ENCODE peak calls at places on chromosomes 13 and 19, in six cellular contexts. K, B, D, N, G and Y are unnamed samples. For H3K4me1, the result is how much of the 10 kb centered on the place peaks cover.

GRCh38 chr19:47186337-47187022 is 44.5 kb downstream of the BBC3 start:
- DNase-seq in D (no peak), B (no peak), K (peak), G (no peak), N (peak), Y (peak)

GRCh38 chr19:47093841-47094240 is 19.7 kb downstream of the ZC3H4 start:
- DNase-seq in B (no peak), K (no peak), G (no peak), D (no peak), N (peak), Y (peak)

GRCh38 chr13:44739539-44739938 is 163.4 kb upstream of the TSC22D1 start:
- DNase-seq in G (no peak), K (no peak), B (peak), N (no peak), D (no peak), Y (no peak)

GRCh38 chr19:35977446-35978222 is 17.4 kb upstream of the SDHAF1 start:
- DNase-seq in G (no peak), K (no peak), B (no peak), D (peak), N (no peak), Y (no peak)

GRCh38 chr19:55384576-55385235 is 614 bp upstream of the TMEM238 start:
- DNase-seq in K (no peak), D (no peak), B (no peak), G (no peak), N (peak), Y (no peak)

GRCh38 chr19:32041681-32042292 is 303.6 kb upstream of the ZNF507 start:
- DNase-seq in N (peak), K (no peak), B (peak), D (peak), G (peak), Y (peak)

GRCh38 chr19:24159707-24160106 is 72.7 kb downstream of the ZNF254 start:
- DNase-seq in N (peak), K (no peak), D (no peak), G (no peak), B (peak), Y (no peak)

GRCh38 chr19:13115936-13116281 is 631 bp downstream of the TRMT1 start:
- DNase-seq in N (no peak), B (no peak), K (no peak), D (no peak), G (no peak), Y (no peak)

GRCh38 chr19:46374526-46375475 is 27.9 kb downstream of the PPP5C start:
- DNase-seq in K (no peak), N (no peak), D (no peak), G (no peak), B (no peak), Y (no peak)

GRCh38 chr13:114148521-114148855 is 16.1 kb upstream of the RASA3 start:
- DNase-seq in G (peak), N (no peak), B (no peak), K (peak), D (no peak), Y (no peak)

GRCh38 chr13:80742027-80742426 is 401.1 kb upstream of the SPRY2 start:
- DNase-seq in N (no peak), D (no peak), G (no peak), K (no peak), B (no peak), Y (peak)

GRCh38 chr13:20359335-20359734 is 127.2 kb upstream of the GJB6 start:
- DNase-seq in B (peak), G (no peak), N (no peak), K (peak), D (no peak), Y (peak)

GRCh38 chr13:74325106-74325505 is 190.9 kb upstream of the KLF12 start:
- DNase-seq in D (peak), G (no peak), B (peak), N (peak), K (peak), Y (peak)

GRCh38 chr19:10975374-10976036 is 14.7 kb downstream of the SMARCA4 start:
- DNase-seq in D (no peak), N (peak), K (peak), G (peak), B (peak), Y (no peak)

GRCh38 chr13:82917984-82918383 is 964.3 kb downstream of the SLITRK1 start:
- DNase-seq in D (no peak), N (no peak), B (no peak), G (no peak), K (no peak), Y (no peak)

GRCh38 chr13:108561152-108561551 is 68.3 kb upstream of the MYO16 start:
- DNase-seq in D (no peak), K (no peak), N (no peak), G (no peak), B (no peak), Y (no peak)

GRCh38 chr13:51590966-51591627 is 6.8 kb downstream of the WDFY2 start:
- DNase-seq in N (peak), G (no peak), B (peak), D (no peak), K (peak), Y (peak)

GRCh38 chr13:97194473-97194872 is 27.7 kb upstream of the MBNL2 start:
- DNase-seq in D (no peak), K (no peak), G (no peak), B (peak), N (no peak), Y (peak)

GRCh38 chr13:97559981-97560380 is 126.0 kb downstream of the RAP2A start:
- DNase-seq in G (no peak), D (no peak), K (no peak), N (peak), B (no peak), Y (no peak)

GRCh38 chr19:19606021-19606420 is 12.5 kb downstream of the PBX4 start:
- DNase-seq in N (peak), D (no peak), K (peak), G (peak), B (peak), Y (no peak)

GRCh38 chr19:7294571-7295212 is 478 bp upstream of the INSR start:
- DNase-seq in N (peak), B (peak), G (peak), D (peak), K (no peak), Y (peak)

GRCh38 chr13:80251403-80251802 is 89.5 kb downstream of the SPRY2 start:
- DNase-seq in B (peak), G (no peak), D (peak), K (no peak), N (peak), Y (peak)

GRCh38 chr13:100954430-100955361 is 280.1 kb upstream of the TMTC4 start:
- DNase-seq in K (no peak), N (no peak), G (no peak), B (peak), D (no peak), Y (no peak)

GRCh38 chr19:14475251-14476073 is at the start of gene PTGER1:
- DNase-seq in B (peak), G (peak), K (peak), N (no peak), D (peak), Y (peak)

GRCh38 chr13:29472317-29472961 is 123.0 kb downstream of the SLC7A1 start:
- DNase-seq in G (peak), B (peak), N (peak), K (no peak), D (peak), Y (peak)

GRCh38 chr19:40285353-40286234 is 449 bp upstream of the AKT2 start:
- DNase-seq in D (peak), K (peak), G (peak), B (peak), N (peak), Y (peak)
- TF ChIP-seq CTCF in D (no peak), K (no peak), G (no peak), B (no peak), N (no peak), Y (no peak)

GRCh38 chr19:1213391-1214286 is 8.1 kb downstream of the STK11 start:
- DNase-seq in D (peak), G (peak), N (peak), K (peak), B (peak), Y (no peak)
- H3K4me1 ChIP-seq in D (under half), G (under half), N (under half), K (half or more), B (under half), Y (under half)

GRCh38 chr13:78689011-78689410 is 30.1 kb upstream of the OBI1 start:
- DNase-seq in G (no peak), K (no peak), D (no peak), B (no peak), N (no peak), Y (peak)
- TF ChIP-seq CTCF in G (no peak), K (no peak), D (peak), B (no peak), N (no peak), Y (peak)

GRCh38 chr13:107276936-107277335 is 709.0 kb upstream of the ARGLU1 start:
- DNase-seq in D (no peak), G (no peak), B (peak), N (no peak), K (no peak), Y (no peak)
- H3K4me1 ChIP-seq in D (under half), G (under half), B (under half), N (under half), K (under half), Y (under half)

DNA sequence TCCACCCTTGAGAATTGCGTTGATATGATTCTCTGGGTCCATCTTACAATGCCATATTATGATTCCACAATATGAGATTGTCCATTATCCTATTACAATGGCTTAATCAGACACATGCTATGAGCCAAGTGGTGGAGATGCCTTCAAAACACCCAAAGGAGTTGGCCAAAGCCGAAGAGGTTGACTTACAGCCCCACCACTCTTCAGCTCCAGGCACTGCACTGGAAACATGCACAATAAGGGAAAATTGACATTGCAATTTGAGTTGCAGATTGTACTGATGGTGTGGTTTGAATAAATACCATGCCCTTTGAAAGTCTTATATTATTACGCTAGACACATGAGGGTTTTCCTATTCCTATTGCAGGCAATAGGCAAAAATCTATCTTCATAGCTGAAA is 75.4 kb upstream of the TNFSF11 start:
- DNase-seq in B (no peak), N (no peak), D (no peak), G (no peak), K (no peak), Y (no peak)
- TF ChIP-seq CTCF in B (no peak), N (no peak), D (no peak), G (no peak), K (no peak), Y (peak)

GRCh38 chr19:890831-891230 is 2.2 kb downstream of the MED16 start:
- DNase-seq in N (no peak), K (no peak), D (no peak), B (no peak), G (no peak), Y (no peak)
- H3K4me1 ChIP-seq in N (under half), K (under half), D (under half), B (under half), G (under half), Y (under half)

DNA sequence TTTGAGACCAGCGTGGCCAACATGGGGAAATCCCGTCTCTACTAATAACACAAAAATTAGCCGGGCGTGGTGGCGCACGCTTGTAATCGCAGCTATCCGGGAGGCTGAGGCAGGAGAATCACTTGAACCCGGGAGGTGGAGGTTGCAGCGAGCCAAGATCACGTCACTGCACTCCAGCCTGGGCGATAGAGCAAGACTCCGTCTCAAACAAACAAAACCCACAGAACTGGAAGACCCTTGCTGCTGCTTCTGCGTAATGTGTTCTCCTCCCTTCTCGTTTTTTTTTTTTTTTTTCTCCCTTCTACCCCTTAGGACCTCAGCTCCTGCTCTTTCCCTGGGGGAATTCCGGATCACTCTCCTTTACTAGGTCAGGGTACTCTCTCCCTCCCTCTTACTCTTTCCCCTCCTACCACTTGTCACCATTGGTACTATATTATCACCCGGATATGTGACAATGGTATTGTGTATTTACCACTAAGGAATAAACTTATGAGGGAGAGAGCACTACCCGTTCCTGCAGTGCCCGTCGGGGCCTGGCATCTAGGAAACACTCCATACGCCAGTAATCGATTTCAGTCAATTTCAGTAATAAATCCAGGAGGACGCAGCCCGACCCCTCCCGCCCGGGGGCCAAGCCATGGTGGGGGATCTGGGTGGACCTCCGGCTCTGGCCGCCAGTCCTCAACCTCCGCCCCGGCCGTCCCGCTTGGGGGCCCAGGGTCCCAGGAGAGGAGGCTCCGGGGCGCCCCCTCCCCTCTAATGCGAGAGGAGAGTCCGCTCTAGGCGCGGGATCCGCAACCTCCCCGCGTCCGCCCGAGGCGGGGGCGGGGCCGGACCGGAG is 423 bp upstream of the GARRE1 start:
- DNase-seq in D (no peak), B (peak), N (peak), K (no peak), G (peak), Y (peak)
- TF ChIP-seq CTCF in D (no peak), B (no peak), N (no peak), K (no peak), G (no peak), Y (no peak)

GRCh38 chr19:4720037-4720700 is 3.5 kb downstream of the DPP9 start:
- DNase-seq in D (no peak), B (no peak), G (no peak), K (peak), N (no peak), Y (no peak)
- H3K4me1 ChIP-seq in D (under half), B (under half), G (under half), K (under half), N (under half), Y (under half)

DNA sequence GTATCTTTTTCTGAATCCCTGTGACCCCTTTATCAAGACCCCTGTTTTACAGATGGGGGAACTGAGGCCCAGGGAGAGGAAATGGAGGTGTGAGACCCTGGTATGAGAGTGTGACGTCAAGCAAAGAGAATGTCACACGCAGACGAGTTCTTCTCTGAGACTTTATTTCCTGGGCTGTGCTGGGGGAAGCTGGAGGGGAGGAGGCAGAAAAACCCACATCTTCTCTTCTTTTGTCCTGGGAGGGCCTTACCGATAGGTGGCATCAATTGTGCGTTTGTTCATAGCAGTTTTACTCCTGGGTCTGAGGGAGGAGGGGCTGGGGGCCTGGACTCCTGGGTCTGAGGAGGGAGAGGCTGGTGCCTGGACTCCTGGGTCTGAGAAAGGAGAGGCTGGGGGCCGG is 4.9 kb upstream of the KLK15 start:
- DNase-seq in K (peak), B (no peak), G (no peak), D (no peak), N (peak), Y (no peak)
- TF ChIP-seq CTCF in K (no peak), B (peak), G (no peak), D (peak), N (no peak), Y (peak)

GRCh38 chr13:110409581-110409992 is 102.5 kb downstream of the COL4A2 start:
- DNase-seq in N (no peak), K (peak), D (no peak), G (peak), B (peak), Y (no peak)

GRCh38 chr13:110407021-110407420 is 99.9 kb downstream of the COL4A2 start:
- DNase-seq in B (no peak), G (no peak), K (no peak), D (no peak), N (no peak), Y (no peak)

GRCh38 chr13:110408286-110408685 is 101.2 kb downstream of the COL4A2 start:
- DNase-seq in K (no peak), B (no peak), N (no peak), D (no peak), G (no peak), Y (no peak)

GRCh38 chr13:110405597-110406450 is 98.7 kb downstream of the COL4A2 start:
- DNase-seq in G (no peak), N (peak), B (peak), D (no peak), K (peak), Y (no peak)

DNA sequence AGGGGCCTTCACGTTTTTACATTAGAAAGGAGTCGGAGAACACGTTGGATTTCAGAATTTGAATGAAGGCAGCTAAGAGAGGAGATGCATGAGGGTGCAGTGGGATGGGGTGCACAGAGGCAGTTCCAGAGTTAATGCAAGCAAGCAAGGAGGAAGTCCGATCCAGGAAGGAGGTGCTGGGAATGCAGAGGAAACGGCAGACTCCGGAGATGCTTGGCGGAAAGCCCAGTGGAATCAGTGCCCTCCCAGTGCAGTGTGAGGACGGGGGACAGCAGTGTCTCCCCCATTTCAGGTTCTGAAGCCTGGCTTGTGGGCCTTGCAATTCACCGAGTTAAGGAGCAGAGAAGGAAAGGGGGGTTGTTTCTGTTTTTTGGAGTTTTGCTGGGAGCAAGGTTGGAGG is 100.4 kb downstream of the COL4A2 start:
- DNase-seq in G (peak), B (no peak), N (no peak), K (no peak), D (no peak), Y (no peak)
- H3K4me1 ChIP-seq in G (under half), B (half or more), N (under half), K (half or more), D (under half), Y (under half)